ENCODE peak calls at places on chromosome 16, in four cellular contexts. G is heart right ventricle, I is mesothelial cell of epicardium, L is B cell. Z is an unnamed sample.

GRCh38 chr16:68197250-68197649 is 38.7 kb downstream of the ESRP2 start:
- DNase-seq in G (no peak), I (no peak), L (no peak), Z (no peak)

GRCh38 chr16:68064791-68065365 is 20.3 kb upstream of the NFATC3 start:
- DNase-seq in G (peak; percentile 66), I (no peak), L (peak; percentile 73), Z (peak; percentile 71)

GRCh38 chr16:51759999-51760398 is 608.9 kb upstream of the SALL1 start:
- DNase-seq in G (no peak), I (no peak), L (no peak), Z (no peak)

GRCh38 chr16:15507299-15507958 is 73.0 kb downstream of the BMERB1 start:
- DNase-seq in G (no peak), I (no peak), L (no peak), Z (no peak)

GRCh38 chr16:14131774-14132695 is 60.9 kb downstream of the MRTFB start:
- DNase-seq in G (no peak), I (no peak), L (no peak), Z (no peak)

GRCh38 chr16:81994485-81994884 is 16.8 kb downstream of the SDR42E1 start:
- DNase-seq in G (no peak), I (no peak), L (no peak), Z (no peak)

GRCh38 chr16:66660422-66661209 is 35.9 kb downstream of the CMTM4 start:
- DNase-seq in G (peak; percentile 57), I (no peak), L (no peak), Z (no peak)

GRCh38 chr16:54242199-54242598 is 44.4 kb downstream of the IRX3 start:
- DNase-seq in G (no peak), I (no peak), L (no peak), Z (no peak)

GRCh38 chr16:11398136-11398535 is 52.9 kb downstream of the RMI2 start:
- DNase-seq in G (no peak), I (no peak), L (no peak), Z (no peak)

GRCh38 chr16:2912330-2913199 is 834 bp downstream of the FLYWCH1 start:
- DNase-seq in G (peak; percentile 38), I (no peak), L (no peak), Z (peak; percentile 43)

GRCh38 chr16:51326131-51326856 is 175.2 kb upstream of the SALL1 start:
- DNase-seq in G (no peak), I (no peak), L (no peak), Z (no peak)

GRCh38 chr16:20409398-20410152 is at the start of gene ACSM5:
- DNase-seq in G (peak; percentile 60), I (no peak), L (no peak), Z (no peak)

GRCh38 chr16:70688266-70688742 is 2.5 kb upstream of the MTSS2 start:
- DNase-seq in G (peak; percentile 77), I (no peak), L (no peak), Z (no peak)

GRCh38 chr16:57478396-57479024 is 7.8 kb downstream of the DOK4 start:
- DNase-seq in G (no peak), I (no peak), L (peak; percentile 57), Z (no peak)

GRCh38 chr16:19595043-19595767 is 39.7 kb downstream of the VPS35L start:
- DNase-seq in G (peak; percentile 50), I (no peak), L (no peak), Z (no peak)

GRCh38 chr16:28042856-28043255 is 20.7 kb downstream of the GSG1L start:
- DNase-seq in G (no peak), I (no peak), L (no peak), Z (no peak)
- TF ChIP-seq CTCF in G (no peak), I (no peak), L (no peak), Z (no peak)

DNA sequence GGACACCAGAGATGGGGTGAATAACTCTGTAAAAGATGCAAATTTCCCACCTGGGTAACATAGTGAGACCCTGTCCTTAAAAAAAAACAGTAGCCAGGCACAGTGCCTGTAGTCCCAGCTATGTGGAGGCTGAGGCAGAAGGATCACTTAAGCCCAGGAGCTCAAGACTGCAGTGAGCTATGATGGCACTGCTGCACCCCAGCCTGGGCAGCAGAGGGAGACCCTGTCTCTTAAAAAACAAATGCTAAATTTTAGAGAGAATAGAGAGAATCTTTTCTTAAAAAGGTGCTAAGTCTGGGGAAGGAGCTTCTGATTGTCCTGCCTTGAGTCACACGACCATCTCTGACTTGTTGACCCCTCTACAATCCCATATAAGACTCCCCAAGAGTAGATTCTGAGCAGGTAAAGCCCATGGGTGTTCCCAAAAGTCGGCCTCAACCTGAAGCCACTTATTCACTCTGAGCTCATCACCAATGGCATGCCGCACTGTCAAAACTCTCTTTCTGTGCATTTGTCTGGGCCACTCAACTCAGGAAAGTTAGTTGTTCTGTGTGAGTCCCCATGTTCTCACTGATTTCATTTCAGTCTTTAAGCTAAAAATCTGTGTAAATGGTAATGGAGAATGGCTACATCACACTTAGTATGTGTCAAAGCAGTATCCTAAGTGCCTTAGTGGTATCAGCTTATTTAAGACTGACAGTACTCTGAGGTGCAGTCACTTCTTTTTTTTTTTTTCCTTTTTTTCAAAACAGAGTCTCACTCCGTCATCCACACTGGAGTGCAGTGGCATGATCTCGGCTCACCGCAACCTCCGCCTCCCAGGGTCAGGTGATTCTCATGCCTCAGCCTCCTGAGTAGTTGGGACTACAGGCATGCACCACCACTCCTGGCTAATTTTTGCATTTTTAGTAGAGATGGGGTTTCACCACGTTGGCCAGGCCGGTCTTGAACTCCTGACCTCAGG is 41.6 kb downstream of the PRKCB start:
- DNase-seq in G (no peak), I (no peak), L (no peak), Z (no peak)
- TF ChIP-seq CTCF in G (no peak), I (no peak), L (peak; percentile 34), Z (peak; percentile 59)

GRCh38 chr16:23414731-23415130 is 38.3 kb downstream of the COG7 start:
- DNase-seq in G (no peak), I (no peak), L (no peak), Z (no peak)

GRCh38 chr16:23420011-23420410 is 33.0 kb downstream of the COG7 start:
- DNase-seq in G (no peak), I (no peak), L (no peak), Z (no peak)

GRCh38 chr16:23416816-23417215 is 36.2 kb downstream of the COG7 start:
- DNase-seq in G (no peak), I (no peak), L (no peak), Z (no peak)
- TF ChIP-seq CTCF in G (no peak), I (no peak), L (no peak), Z (no peak)

GRCh38 chr16:10083301-10083700 is 98.9 kb downstream of the GRIN2A start:
- DNase-seq in G (no peak), I (no peak), L (no peak), Z (no peak)
- TF ChIP-seq CTCF in G (no peak), I (no peak), L (no peak), Z (no peak)

DNA sequence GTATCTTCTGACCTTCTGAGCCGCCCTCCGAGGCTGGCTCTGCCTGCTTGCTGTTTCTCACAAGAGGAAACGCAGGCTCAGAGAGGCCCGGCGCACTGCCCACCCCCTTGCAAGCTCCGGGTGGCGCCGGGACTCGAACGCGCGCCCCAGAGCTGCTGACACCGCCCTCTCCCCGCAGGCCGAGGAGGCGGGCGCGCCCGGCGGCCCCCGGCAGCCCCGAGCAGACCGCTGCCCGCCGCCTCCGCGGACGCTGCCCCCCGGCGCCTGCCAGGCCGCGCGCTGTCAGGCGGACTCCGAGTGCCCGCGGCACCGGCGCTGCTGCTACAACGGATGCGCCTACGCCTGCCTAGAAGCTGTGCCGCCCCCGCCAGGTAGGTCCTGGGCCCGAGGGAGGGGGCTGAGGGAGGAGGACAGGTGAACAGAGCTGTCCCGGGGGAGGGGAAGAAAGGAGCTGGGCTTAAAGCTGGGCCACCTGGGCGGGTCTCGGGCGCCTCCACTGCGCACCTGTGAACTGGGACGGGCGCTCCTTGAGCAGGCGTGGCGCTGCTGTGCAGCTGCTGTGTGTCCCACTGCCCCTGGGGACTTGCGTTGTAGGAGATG is 18.2 kb downstream of the WFDC1 start:
- DNase-seq in G (no peak), I (no peak), L (no peak), Z (no peak)
- TF ChIP-seq CTCF in G (no peak), I (no peak), L (no peak), Z (no peak)

GRCh38 chr16:88672776-88673175 is 9.9 kb upstream of the MVD start:
- DNase-seq in G (no peak), I (no peak), L (no peak), Z (no peak)
- TF ChIP-seq CTCF in G (no peak), I (no peak), L (no peak), Z (no peak)

DNA sequence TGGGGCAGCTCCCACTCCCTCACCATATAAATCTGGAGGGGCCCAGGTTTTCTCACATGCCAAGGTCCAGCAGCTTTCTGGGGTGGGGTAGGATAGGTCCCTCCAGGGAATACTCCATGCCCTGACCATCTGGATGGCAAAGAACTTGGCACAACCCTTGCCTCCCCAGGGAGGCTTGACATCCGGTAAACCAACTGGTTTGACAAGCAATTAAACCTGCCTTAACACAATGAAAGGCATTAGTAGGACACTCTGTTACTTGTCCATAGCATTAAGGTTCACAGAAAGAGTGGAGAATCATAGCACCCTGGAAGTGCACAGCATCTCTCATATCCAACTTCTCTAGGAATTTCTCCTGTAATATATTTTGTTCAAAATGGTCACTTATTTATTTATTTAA is 63.9 kb upstream of the MAF start:
- DNase-seq in G (no peak), I (no peak), L (no peak), Z (no peak)
- TF ChIP-seq CTCF in G (no peak), I (no peak), L (no peak), Z (no peak)

DNA sequence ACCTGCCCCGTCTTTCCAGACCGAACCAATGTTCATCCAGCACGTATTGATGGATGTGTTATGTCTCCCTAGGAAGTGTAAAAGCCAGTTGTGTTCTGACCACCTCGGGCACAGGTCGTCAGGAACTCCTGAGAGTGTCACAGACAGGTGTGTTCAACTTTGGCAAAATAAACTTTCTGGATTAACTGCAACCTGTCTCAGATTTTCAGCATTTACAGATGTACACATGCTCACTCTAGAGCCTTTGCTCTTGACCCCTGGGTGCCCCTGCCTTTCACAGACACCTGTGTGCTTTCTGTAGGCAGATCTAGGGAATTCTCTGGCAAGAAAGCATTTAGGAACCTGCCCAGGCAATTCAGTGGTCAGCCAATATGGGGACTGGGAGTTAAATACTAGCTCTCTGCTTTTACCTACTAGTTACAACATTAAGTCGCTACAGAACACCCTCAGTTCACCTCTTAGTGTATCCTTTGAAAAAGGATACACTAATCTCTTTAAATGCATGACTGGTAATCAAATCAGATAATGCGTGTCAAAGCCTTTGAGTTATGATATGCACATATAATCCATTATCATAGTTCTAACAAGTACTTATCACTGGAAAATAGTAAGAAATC is 188.9 kb downstream of the CPPED1 start:
- DNase-seq in G (no peak), I (no peak), L (no peak), Z (no peak)
- TF ChIP-seq CTCF in G (no peak), I (no peak), L (no peak), Z (no peak)

DNA sequence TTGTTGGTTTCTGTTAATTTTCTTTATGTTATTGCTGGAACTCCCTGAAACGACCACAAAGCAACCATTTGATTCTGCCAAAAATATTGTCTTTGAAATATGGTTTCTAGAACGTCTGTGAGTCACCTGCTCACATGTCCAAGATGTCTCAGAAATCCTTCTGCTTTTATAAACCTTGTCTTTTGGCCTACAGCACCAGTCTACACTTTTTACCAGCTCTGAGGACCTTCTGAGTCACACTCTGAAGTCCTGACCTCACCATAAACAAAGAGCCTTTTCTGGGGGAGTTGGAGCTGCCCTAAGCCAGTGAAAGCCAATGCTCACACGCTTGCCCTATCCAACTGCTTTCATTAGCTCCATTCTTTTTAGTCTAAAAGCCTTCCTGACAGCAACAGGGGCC is 55.5 kb downstream of the GRIN2A start:
- DNase-seq in G (no peak), I (no peak), L (no peak), Z (no peak)
- TF ChIP-seq CTCF in G (no peak), I (no peak), L (no peak), Z (no peak)

GRCh38 chr16:89374393-89374948 is 115.9 kb downstream of the ANKRD11 start:
- DNase-seq in G (no peak), I (no peak), L (peak; percentile 28), Z (no peak)
- TF ChIP-seq CTCF in G (no peak), I (no peak), L (no peak), Z (no peak)

Z was measured in GM13977.